ENCODE peak calls at places on chromosomes 16 and 17, in five cellular contexts. J is colonic mucosa, Z is body of pancreas, C is Peyer's patch, O is tibial nerve. H is an unnamed sample. For H3K4me1, the result is how much of the 10 kb centered on the place peaks cover.

GRCh38 chr17:74814453-74814852 is 38.3 kb upstream of the NAT9 start:
- DNase-seq in O (no peak), J (no peak), C (no peak), Z (no peak), H (no peak)

GRCh38 chr16:4320571-4321137 is 4.8 kb downstream of the GLIS2 start:
- DNase-seq in C (no peak), Z (no peak), O (no peak), J (no peak), H (no peak)

GRCh38 chr16:85697441-85697840 is 8.7 kb upstream of the GINS2 start:
- DNase-seq in Z (no peak), J (no peak), C (no peak), O (no peak), H (no peak)

GRCh38 chr16:55035956-55036355 is 105.3 kb downstream of the IRX5 start:
- DNase-seq in C (no peak), J (no peak), O (no peak), Z (no peak), H (no peak)

GRCh38 chr16:20359997-20360396 is 7.5 kb upstream of the UMOD start:
- DNase-seq in J (no peak), Z (peak), C (no peak), O (no peak), H (no peak)

GRCh38 chr17:22310717-22311686 is 618.7 kb downstream of the KCNJ18 start:
- DNase-seq in J (no peak), Z (no peak), O (no peak), C (no peak), H (no peak)

GRCh38 chr17:29341726-29342125 is 47.8 kb upstream of the NUFIP2 start:
- DNase-seq in J (no peak), Z (no peak), C (no peak), O (no peak), H (no peak)

GRCh38 chr16:3266873-3267537 is 10.6 kb upstream of the MEFV start:
- DNase-seq in J (no peak), C (no peak), O (no peak), Z (no peak), H (no peak)

GRCh38 chr17:61502292-61502691 is 50.1 kb downstream of the TBX4 start:
- DNase-seq in O (no peak), C (no peak), Z (no peak), J (no peak), H (no peak)

GRCh38 chr17:18889658-18890057 is 31.7 kb downstream of the PRPSAP2 start:
- DNase-seq in Z (no peak), J (no peak), O (no peak), C (no peak), H (no peak)

GRCh38 chr17:18896947-18897346 is 39.0 kb downstream of the PRPSAP2 start:
- DNase-seq in J (no peak), O (no peak), C (no peak), Z (no peak), H (no peak)

GRCh38 chr17:18896146-18896545 is 38.2 kb downstream of the PRPSAP2 start:
- DNase-seq in Z (no peak), J (no peak), O (no peak), C (no peak), H (no peak)

GRCh38 chr17:18888766-18889290 is 30.9 kb downstream of the PRPSAP2 start:
- DNase-seq in C (no peak), Z (no peak), J (no peak), O (no peak), H (no peak)

DNA sequence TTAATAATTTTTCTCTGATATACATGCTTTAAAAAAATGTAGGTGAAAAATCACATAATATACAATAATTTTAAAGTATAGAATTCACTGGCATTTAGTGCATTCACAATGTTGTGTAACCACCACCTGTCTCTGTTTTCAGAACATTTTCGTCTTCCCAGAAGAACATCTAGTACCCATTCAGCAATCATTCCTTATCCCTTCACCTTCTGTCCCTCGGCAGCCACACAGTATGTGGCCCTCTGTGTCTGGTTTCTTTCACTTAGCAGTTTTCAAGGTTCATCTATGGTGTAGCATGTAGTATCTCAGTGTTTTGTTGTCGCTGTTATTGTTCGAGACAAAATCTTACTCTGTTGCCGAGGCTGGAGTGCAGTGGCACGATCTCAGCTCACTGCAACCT is 33.6 kb downstream of the PRPSAP2 start:
- DNase-seq in Z (no peak), J (no peak), C (no peak), O (no peak), H (no peak)
- H3K4me1 ChIP-seq in Z (under half), J (under half), C (under half), O (under half), H (under half)

GRCh38 chr16:12392585-12393089 is 411.1 kb downstream of the CPPED1 start:
- DNase-seq in C (no peak), J (no peak), O (no peak), Z (peak), H (no peak)
- TF ChIP-seq CTCF in C (no peak), J (no peak), O (no peak), Z (no peak), H (no peak)

GRCh38 chr16:89129378-89129777 is 35.7 kb downstream of the ACSF3 start:
- DNase-seq in C (no peak), J (no peak), O (no peak), Z (no peak), H (no peak)
- H3K27ac ChIP-seq in C (no peak), J (no peak), O (no peak), Z (no peak), H (no peak)

GRCh38 chr17:57986841-57987581 is 1.0 kb downstream of the VEZF1 start:
- DNase-seq in Z (peak), O (no peak), J (peak), C (peak), H (no peak)
- H3K4me1 ChIP-seq in Z (half or more), O (under half), J (under half), C (under half), H (under half)

GRCh38 chr17:27677191-27677590 is 46.2 kb downstream of the LGALS9 start:
- DNase-seq in Z (no peak), O (no peak), J (no peak), C (peak), H (no peak)
- TF ChIP-seq CTCF in Z (no peak), O (no peak), J (no peak), C (no peak), H (no peak)